ENCODE peak calls at places on chromosomes 7 and 10, in nine cellular contexts. One of them, this sample, is unnamed.

GRCh38 chr7:36040679-36041078 is 112.4 kb upstream of the EEPD1 start:
- DNase-seq in HCT116: no peak
- DNase-seq in hepatocyte: no peak
- DNase-seq in neural progenitor cell: no peak
- DNase-seq in OCI-LY7: no peak
- DNase-seq in SK-N-SH: no peak
- DNase-seq in MM.1S: no peak
- DNase-seq in PC-3: peak; percentile 62
- DNase-seq in GM23338: no peak
- DNase-seq in this sample: peak; percentile 67

GRCh38 chr10:50991496-50992355 is 82.6 kb upstream of the PRKG1 start:
- DNase-seq in OCI-LY7: no peak
- DNase-seq in MM.1S: no peak
- DNase-seq in PC-3: no peak
- DNase-seq in hepatocyte: peak; percentile 49
- DNase-seq in SK-N-SH: peak; percentile 64
- DNase-seq in HCT116: no peak
- DNase-seq in neural progenitor cell: peak; percentile 58
- DNase-seq in GM23338: peak; percentile 55
- DNase-seq in this sample: peak; percentile 79

GRCh38 chr7:132475037-132475668 is 101.1 kb downstream of the PLXNA4 start:
- DNase-seq in GM23338: peak; percentile 18
- DNase-seq in hepatocyte: no peak
- DNase-seq in MM.1S: no peak
- DNase-seq in HCT116: no peak
- DNase-seq in neural progenitor cell: peak; percentile 39
- DNase-seq in SK-N-SH: no peak
- DNase-seq in OCI-LY7: no peak
- DNase-seq in PC-3: no peak
- DNase-seq in this sample: no peak

GRCh38 chr10:113133497-113133896 is 183.4 kb downstream of the TCF7L2 start:
- DNase-seq in MM.1S: no peak
- DNase-seq in neural progenitor cell: no peak
- DNase-seq in GM23338: no peak
- DNase-seq in hepatocyte: no peak
- DNase-seq in SK-N-SH: no peak
- DNase-seq in PC-3: no peak
- DNase-seq in HCT116: no peak
- DNase-seq in OCI-LY7: no peak
- DNase-seq in this sample: peak; percentile 81

GRCh38 chr7:4837041-4837813 is 24.6 kb downstream of the PAPOLB start:
- DNase-seq in neural progenitor cell: no peak
- DNase-seq in GM23338: no peak
- DNase-seq in PC-3: no peak
- DNase-seq in HCT116: no peak
- DNase-seq in OCI-LY7: no peak
- DNase-seq in MM.1S: no peak
- DNase-seq in hepatocyte: no peak
- DNase-seq in SK-N-SH: peak; percentile 89
- DNase-seq in this sample: no peak

GRCh38 chr7:18425873-18426520 is 69.6 kb upstream of the HDAC9 start:
- DNase-seq in MM.1S: no peak
- DNase-seq in PC-3: no peak
- DNase-seq in GM23338: no peak
- DNase-seq in neural progenitor cell: no peak
- DNase-seq in SK-N-SH: no peak
- DNase-seq in OCI-LY7: no peak
- DNase-seq in HCT116: no peak
- DNase-seq in hepatocyte: no peak
- DNase-seq in this sample: no peak

GRCh38 chr7:114930829-114931655 is 9.1 kb downstream of the MDFIC start:
- DNase-seq in MM.1S: peak; percentile 90
- DNase-seq in neural progenitor cell: no peak
- DNase-seq in SK-N-SH: no peak
- DNase-seq in GM23338: no peak
- DNase-seq in HCT116: no peak
- DNase-seq in OCI-LY7: no peak
- DNase-seq in PC-3: no peak
- DNase-seq in hepatocyte: no peak
- DNase-seq in this sample: peak; percentile 76

GRCh38 chr7:145168427-145168826 is 332.6 kb upstream of the TPK1 start:
- DNase-seq in hepatocyte: no peak
- DNase-seq in neural progenitor cell: no peak
- DNase-seq in OCI-LY7: no peak
- DNase-seq in MM.1S: no peak
- DNase-seq in PC-3: no peak
- DNase-seq in HCT116: no peak
- DNase-seq in GM23338: no peak
- DNase-seq in SK-N-SH: no peak
- DNase-seq in this sample: no peak

GRCh38 chr10:128178319-128178937 is 52.2 kb upstream of the MKI67 start:
- DNase-seq in OCI-LY7: peak; percentile 35
- DNase-seq in MM.1S: peak; percentile 66
- DNase-seq in hepatocyte: peak; percentile 45
- DNase-seq in GM23338: peak; percentile 83
- DNase-seq in neural progenitor cell: peak; percentile 64
- DNase-seq in PC-3: peak; percentile 54
- DNase-seq in SK-N-SH: peak; percentile 39
- DNase-seq in HCT116: peak; percentile 41
- DNase-seq in this sample: peak; percentile 46

GRCh38 chr7:92840309-92840708 is 3.9 kb upstream of the CDK6 start:
- DNase-seq in hepatocyte: no peak
- DNase-seq in SK-N-SH: no peak
- DNase-seq in MM.1S: no peak
- DNase-seq in PC-3: no peak
- DNase-seq in neural progenitor cell: peak; percentile 28
- DNase-seq in GM23338: peak; percentile 34
- DNase-seq in HCT116: no peak
- DNase-seq in OCI-LY7: no peak
- DNase-seq in this sample: no peak

GRCh38 chr10:33611423-33611822 is 277.0 kb upstream of the NRP1 start:
- DNase-seq in GM23338: no peak
- DNase-seq in OCI-LY7: no peak
- DNase-seq in SK-N-SH: no peak
- DNase-seq in PC-3: no peak
- DNase-seq in hepatocyte: no peak
- DNase-seq in HCT116: no peak
- DNase-seq in neural progenitor cell: no peak
- DNase-seq in MM.1S: no peak
- DNase-seq in this sample: no peak

GRCh38 chr10:68598978-68599753 is 39.0 kb downstream of the TET1 start:
- DNase-seq in PC-3: peak; percentile 24
- DNase-seq in HCT116: no peak
- DNase-seq in GM23338: peak; percentile 44
- DNase-seq in SK-N-SH: peak; percentile 58
- DNase-seq in hepatocyte: peak; percentile 39
- DNase-seq in MM.1S: no peak
- DNase-seq in OCI-LY7: no peak
- DNase-seq in neural progenitor cell: peak; percentile 39
- DNase-seq in this sample: peak; percentile 41

GRCh38 chr7:44846816-44847508 is 925 bp downstream of the H2AZ2 start:
- DNase-seq in HCT116: no peak
- DNase-seq in SK-N-SH: no peak
- DNase-seq in PC-3: no peak
- DNase-seq in GM23338: no peak
- DNase-seq in OCI-LY7: peak; percentile 16
- DNase-seq in MM.1S: no peak
- DNase-seq in hepatocyte: no peak
- DNase-seq in neural progenitor cell: no peak
- DNase-seq in this sample: no peak

GRCh38 chr7:44847920-44848634 is at the start of gene H2AZ2:
- DNase-seq in GM23338: peak; percentile 100
- DNase-seq in HCT116: peak; percentile 99
- DNase-seq in hepatocyte: peak; percentile 100
- DNase-seq in MM.1S: peak; percentile 100
- DNase-seq in OCI-LY7: peak; percentile 100
- DNase-seq in PC-3: peak; percentile 99
- DNase-seq in neural progenitor cell: peak; percentile 100
- DNase-seq in SK-N-SH: peak; percentile 99
- DNase-seq in this sample: peak; percentile 100

GRCh38 chr7:44849277-44850210 is 1.7 kb upstream of the H2AZ2 start:
- DNase-seq in neural progenitor cell: no peak
- DNase-seq in PC-3: no peak
- DNase-seq in hepatocyte: peak; percentile 18
- DNase-seq in HCT116: no peak
- DNase-seq in OCI-LY7: no peak
- DNase-seq in SK-N-SH: no peak
- DNase-seq in MM.1S: no peak
- DNase-seq in GM23338: no peak
- DNase-seq in this sample: peak; percentile 47

GRCh38 chr7:44847509-44847919 is 373 bp downstream of the H2AZ2 start:
- DNase-seq in PC-3: peak; percentile 75
- DNase-seq in HCT116: peak; percentile 51
- DNase-seq in GM23338: peak; percentile 91
- DNase-seq in OCI-LY7: peak; percentile 90
- DNase-seq in hepatocyte: peak; percentile 93
- DNase-seq in neural progenitor cell: peak; percentile 94
- DNase-seq in MM.1S: peak; percentile 86
- DNase-seq in SK-N-SH: peak; percentile 94
- DNase-seq in this sample: peak; percentile 93

DNA sequence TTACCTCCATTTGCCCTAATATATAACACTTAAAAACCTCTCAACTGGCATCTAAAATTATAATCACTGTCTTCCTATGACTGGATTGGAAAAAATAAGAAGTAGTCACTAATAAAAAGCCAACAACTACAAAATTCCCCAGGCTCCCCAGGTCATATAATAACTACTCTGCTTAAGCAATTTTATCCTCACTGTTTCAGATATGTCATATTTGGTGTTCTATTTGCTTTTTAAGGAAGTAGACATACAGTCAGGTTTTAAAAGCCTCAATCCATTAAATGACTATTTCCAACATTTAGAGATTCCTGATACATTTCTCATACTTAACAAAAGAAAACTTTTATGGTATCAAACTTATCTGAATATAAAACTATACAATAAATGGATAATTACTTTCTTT is 2.4 kb downstream of the H2AZ2 start:
- DNase-seq in MM.1S: no peak
- DNase-seq in GM23338: no peak
- DNase-seq in SK-N-SH: no peak
- DNase-seq in neural progenitor cell: no peak
- DNase-seq in HCT116: no peak
- DNase-seq in OCI-LY7: no peak
- DNase-seq in hepatocyte: no peak
- DNase-seq in PC-3: no peak
- DNase-seq in this sample: peak; percentile 13
- TF ChIP-seq EZH2phosphoT487 in MM.1S: no peak
- TF ChIP-seq EZH2phosphoT487 in GM23338: no peak
- TF ChIP-seq EZH2phosphoT487 in SK-N-SH: no peak
- TF ChIP-seq EZH2phosphoT487 in neural progenitor cell: no peak
- TF ChIP-seq EZH2phosphoT487 in HCT116: no peak
- TF ChIP-seq EZH2phosphoT487 in OCI-LY7: no peak
- TF ChIP-seq EZH2phosphoT487 in hepatocyte: no peak
- TF ChIP-seq EZH2phosphoT487 in PC-3: no peak
- TF ChIP-seq EZH2phosphoT487 in this sample: no peak

GRCh38 chr7:46932656-46933424 is 649.1 kb downstream of the TNS3 start:
- DNase-seq in GM23338: peak; percentile 17
- DNase-seq in MM.1S: no peak
- DNase-seq in SK-N-SH: peak; percentile 81
- DNase-seq in PC-3: peak; percentile 52
- DNase-seq in OCI-LY7: no peak
- DNase-seq in HCT116: no peak
- DNase-seq in hepatocyte: peak; percentile 55
- DNase-seq in neural progenitor cell: no peak
- DNase-seq in this sample: peak; percentile 94
- H3K4me2 ChIP-seq in GM23338: no peak overlapping the region
- H3K4me2 ChIP-seq in MM.1S: no peak overlapping the region
- H3K4me2 ChIP-seq in SK-N-SH: peak overlapping the region; percentile 38
- H3K4me2 ChIP-seq in PC-3: no peak overlapping the region
- H3K4me2 ChIP-seq in OCI-LY7: no peak overlapping the region
- H3K4me2 ChIP-seq in HCT116: no peak overlapping the region
- H3K4me2 ChIP-seq in hepatocyte: no peak overlapping the region
- H3K4me2 ChIP-seq in neural progenitor cell: no peak overlapping the region
- H3K4me2 ChIP-seq in this sample: peak overlapping the region; percentile 72

GRCh38 chr7:22812350-22812749 is 10.3 kb downstream of the TOMM7 start:
- DNase-seq in GM23338: no peak
- DNase-seq in SK-N-SH: no peak
- DNase-seq in HCT116: no peak
- DNase-seq in OCI-LY7: no peak
- DNase-seq in neural progenitor cell: no peak
- DNase-seq in hepatocyte: no peak
- DNase-seq in PC-3: no peak
- DNase-seq in MM.1S: no peak
- DNase-seq in this sample: no peak

GRCh38 chr7:22810843-22811242 is 11.8 kb downstream of the TOMM7 start:
- DNase-seq in GM23338: peak; percentile 68
- DNase-seq in neural progenitor cell: no peak
- DNase-seq in OCI-LY7: no peak
- DNase-seq in PC-3: no peak
- DNase-seq in MM.1S: no peak
- DNase-seq in hepatocyte: no peak
- DNase-seq in SK-N-SH: no peak
- DNase-seq in HCT116: no peak
- DNase-seq in this sample: no peak

GRCh38 chr7:22809902-22810642 is 12.6 kb downstream of the TOMM7 start:
- DNase-seq in SK-N-SH: no peak
- DNase-seq in neural progenitor cell: no peak
- DNase-seq in GM23338: no peak
- DNase-seq in MM.1S: no peak
- DNase-seq in PC-3: no peak
- DNase-seq in OCI-LY7: no peak
- DNase-seq in HCT116: no peak
- DNase-seq in hepatocyte: no peak
- DNase-seq in this sample: no peak

GRCh38 chr7:22811746-22812280 is 10.8 kb downstream of the TOMM7 start:
- DNase-seq in neural progenitor cell: no peak
- DNase-seq in SK-N-SH: no peak
- DNase-seq in hepatocyte: no peak
- DNase-seq in GM23338: peak; percentile 70
- DNase-seq in OCI-LY7: no peak
- DNase-seq in MM.1S: no peak
- DNase-seq in HCT116: no peak
- DNase-seq in PC-3: no peak
- DNase-seq in this sample: no peak

GRCh38 chr7:22814261-22815208 is 8.1 kb downstream of the TOMM7 start:
- DNase-seq in PC-3: peak; percentile 69
- DNase-seq in GM23338: no peak
- DNase-seq in OCI-LY7: no peak
- DNase-seq in neural progenitor cell: no peak
- DNase-seq in HCT116: no peak
- DNase-seq in SK-N-SH: no peak
- DNase-seq in hepatocyte: no peak
- DNase-seq in MM.1S: no peak
- DNase-seq in this sample: peak; percentile 67
- TF ChIP-seq EZH2phosphoT487 in PC-3: no peak
- TF ChIP-seq EZH2phosphoT487 in GM23338: no peak
- TF ChIP-seq EZH2phosphoT487 in OCI-LY7: no peak
- TF ChIP-seq EZH2phosphoT487 in neural progenitor cell: no peak
- TF ChIP-seq EZH2phosphoT487 in HCT116: no peak
- TF ChIP-seq EZH2phosphoT487 in SK-N-SH: no peak
- TF ChIP-seq EZH2phosphoT487 in hepatocyte: no peak
- TF ChIP-seq EZH2phosphoT487 in MM.1S: no peak
- TF ChIP-seq EZH2phosphoT487 in this sample: no peak

DNA sequence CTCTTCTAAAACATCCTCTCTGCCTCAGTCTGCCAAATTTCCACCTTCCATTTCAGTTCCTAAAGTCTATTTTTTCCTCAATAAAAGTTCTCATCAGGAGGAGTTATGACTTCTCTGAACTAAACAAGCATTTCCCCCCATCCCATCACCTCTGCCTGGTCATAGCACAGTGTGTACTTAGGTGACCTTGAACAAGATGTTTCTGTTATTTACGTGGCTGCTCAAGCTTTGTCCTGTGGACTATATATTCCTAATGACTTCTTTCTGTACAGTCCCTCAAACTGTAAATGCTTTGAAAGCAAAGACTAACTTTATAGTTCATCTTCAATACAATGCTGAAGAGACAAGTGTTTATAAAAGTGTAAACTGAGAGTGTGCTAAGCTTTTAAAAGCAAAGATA is 166.9 kb downstream of the CPEB3 start:
- DNase-seq in OCI-LY7: no peak
- DNase-seq in neural progenitor cell: no peak
- DNase-seq in PC-3: no peak
- DNase-seq in MM.1S: no peak
- DNase-seq in SK-N-SH: no peak
- DNase-seq in GM23338: no peak
- DNase-seq in HCT116: no peak
- DNase-seq in hepatocyte: peak; percentile 31
- DNase-seq in this sample: no peak
- H3K4me2 ChIP-seq in OCI-LY7: no peak overlapping the region
- H3K4me2 ChIP-seq in neural progenitor cell: no peak overlapping the region
- H3K4me2 ChIP-seq in PC-3: peak overlapping the region; percentile 76
- H3K4me2 ChIP-seq in MM.1S: no peak overlapping the region
- H3K4me2 ChIP-seq in SK-N-SH: no peak overlapping the region
- H3K4me2 ChIP-seq in GM23338: no peak overlapping the region
- H3K4me2 ChIP-seq in HCT116: no peak overlapping the region
- H3K4me2 ChIP-seq in hepatocyte: peak overlapping the region; percentile 21
- H3K4me2 ChIP-seq in this sample: no peak overlapping the region